ENCODE peak calls at places on chromosomes 4 and X, in six cellular contexts. E is fibroblast of lung, K is cardiac muscle cell, U is GM10248, O is OCI-LY7, Y is MM.1S. L is an unnamed sample.

GRCh38 chrX:74272230-74272629 is 31.8 kb upstream of the ZCCHC13 start:
- DNase-seq in O (no peak), U (no peak), K (no peak), Y (no peak), E (no peak), L (no peak)

GRCh38 chrX:20397587-20397986 is 130.9 kb upstream of the RPS6KA3 start:
- DNase-seq in Y (no peak), O (no peak), U (no peak), K (no peak), E (no peak), L (no peak)

GRCh38 chr4:87129681-87130080 is 90.7 kb downstream of the KLHL8 start:
- DNase-seq in Y (no peak), K (no peak), E (no peak), U (no peak), O (no peak), L (no peak)

GRCh38 chrX:136147320-136147901 is at the start of gene FHL1:
- DNase-seq in E (peak), Y (peak), O (peak), K (peak), U (peak), L (no peak)

GRCh38 chr4:89111833-89112563 is 665 bp downstream of the TIGD2 start:
- DNase-seq in Y (peak), K (peak), U (no peak), E (peak), O (no peak), L (no peak)

GRCh38 chrX:906586-906985 is 276.0 kb downstream of the SHOX start:
- DNase-seq in K (no peak), E (no peak), U (no peak), O (no peak), Y (no peak), L (peak)

GRCh38 chrX:19121466-19121865 is 802 bp downstream of the ADGRG2 start:
- DNase-seq in U (no peak), O (no peak), E (no peak), Y (no peak), K (no peak), L (no peak)

GRCh38 chr4:5554376-5554775 is 154.0 kb downstream of the EVC2 start:
- DNase-seq in K (no peak), E (no peak), Y (no peak), U (no peak), O (no peak), L (no peak)

GRCh38 chr4:55503164-55503563 is 43.5 kb downstream of the CLOCK start:
- DNase-seq in K (peak), U (no peak), E (peak), O (no peak), Y (no peak), L (no peak)

GRCh38 chr4:128347175-128347868 is 59.7 kb upstream of the PGRMC2 start:
- DNase-seq in O (no peak), Y (no peak), E (peak), K (peak), U (no peak), L (no peak)

GRCh38 chr4:181909368-181909767 is 333.8 kb upstream of the TENM3 start:
- DNase-seq in O (no peak), E (peak), Y (no peak), U (no peak), K (peak), L (no peak)

GRCh38 chr4:37685726-37686372 is 327 bp downstream of the RELL1 start:
- DNase-seq in Y (peak), K (peak), E (peak), O (peak), U (peak), L (peak)

GRCh38 chrX:54776987-54777672 is 20.9 kb downstream of the ITIH6 start:
- DNase-seq in O (no peak), E (no peak), Y (no peak), U (no peak), K (no peak), L (no peak)

GRCh38 chr4:6217716-6218381 is 17.5 kb upstream of the JAKMIP1 start:
- DNase-seq in Y (peak), U (no peak), K (no peak), E (no peak), O (no peak), L (no peak)

GRCh38 chr4:134695433-134695832 is 493.8 kb upstream of the PABPC4L start:
- DNase-seq in U (no peak), O (no peak), E (no peak), K (no peak), Y (no peak), L (no peak)

GRCh38 chrX:16445166-16445752 is 204.7 kb upstream of the S100G start:
- DNase-seq in E (peak), Y (peak), O (peak), K (peak), U (peak), L (no peak)

GRCh38 chrX:19640693-19641374 is 125.5 kb upstream of the MAP3K15 start:
- DNase-seq in E (no peak), U (no peak), K (no peak), Y (no peak), O (no peak), L (no peak)

GRCh38 chr4:182807346-182807745 is 109.8 kb downstream of the DCTD start:
- DNase-seq in O (no peak), Y (no peak), E (no peak), U (no peak), K (no peak), L (no peak)

GRCh38 chr4:88335092-88335665 is 43.5 kb upstream of the HERC6 start:
- DNase-seq in E (peak), Y (no peak), K (peak), O (no peak), U (no peak), L (no peak)

GRCh38 chr4:1290165-1290977 is 680 bp downstream of the MAEA start:
- DNase-seq in O (peak), K (no peak), E (no peak), Y (peak), U (no peak), L (no peak)

GRCh38 chr4:146095867-146096266 is 79.7 kb upstream of the LSM6 start:
- DNase-seq in Y (no peak), O (no peak), E (no peak), K (no peak), U (no peak), L (no peak)

GRCh38 chrX:77899081-77899828 is at the start of gene COX7B:
- DNase-seq in Y (peak), K (peak), U (peak), E (peak), O (peak), L (no peak)

GRCh38 chr4:20984011-20984836 is 284.0 kb downstream of the PACRGL start:
- DNase-seq in U (no peak), K (no peak), O (no peak), E (no peak), Y (no peak), L (peak)

GRCh38 chrX:9885150-9885549 is 82.0 kb upstream of the CLDN34 start:
- DNase-seq in U (peak), K (peak), E (peak), O (peak), Y (peak), L (no peak)
- TF ChIP-seq CTCF in U (peak), K (peak), E (peak), O (peak), Y (peak), L (peak)

DNA sequence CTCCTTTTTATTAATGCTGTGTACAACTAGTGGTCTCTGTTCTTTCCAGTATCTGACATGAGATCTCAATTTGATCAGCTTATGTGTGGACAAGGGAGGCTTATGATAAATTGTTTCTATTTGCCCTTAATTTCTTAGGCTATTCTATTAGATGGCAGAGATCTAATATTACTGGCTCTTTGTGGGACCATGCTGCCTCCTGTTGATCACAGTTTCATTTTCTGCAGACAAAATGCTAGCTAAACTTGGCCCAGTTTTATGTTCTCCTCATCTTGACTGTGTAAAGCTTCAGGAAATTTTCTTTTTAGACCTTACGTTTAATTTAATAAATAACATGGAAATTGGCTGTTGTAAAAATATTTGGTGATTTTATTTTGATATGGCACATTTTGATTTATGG is 627.1 kb upstream of the AADAT start:
- DNase-seq in Y (no peak), E (no peak), K (no peak), U (no peak), O (no peak), L (no peak)
- TF ChIP-seq CTCF in Y (peak), E (no peak), K (no peak), U (no peak), O (no peak), L (no peak)

GRCh38 chr4:70901984-70902576 is at the start of gene MOB1B:
- DNase-seq in K (peak), O (peak), E (peak), U (peak), Y (peak), L (peak)
- TF ChIP-seq CTCF in K (peak), O (peak), E (no peak), U (peak), Y (peak), L (peak)

GRCh38 chrX:153438522-153438921 is 7.3 kb downstream of the TREX2 start:
- DNase-seq in Y (no peak), O (peak), K (peak), U (no peak), E (peak), L (no peak)
- TF ChIP-seq CTCF in Y (peak), O (peak), K (peak), U (peak), E (peak), L (peak)